ENCODE peak calls at places on chromosomes 1 and 21, in seven cellular contexts. B is nephron progenitor cell, D is type B pancreatic cell, Y is BJ, L is endothelial cell, R is AG09309, E is LNCaP clone FGC. W is an unnamed sample.

GRCh38 chr1:241637046-241637590 is 3.1 kb downstream of the CHML start:
- DNase-seq in E (no peak), R (no peak), L (no peak), B (no peak), D (no peak), Y (no peak), W (no peak)

GRCh38 chr1:170253180-170253579 is 107.4 kb downstream of the NTMT2 start:
- DNase-seq in E (no peak), B (no peak), D (no peak), L (no peak), R (no peak), Y (no peak), W (peak)

GRCh38 chr21:45253633-45254556 is 33.8 kb downstream of the POFUT2 start:
- DNase-seq in R (no peak), L (no peak), Y (no peak), D (peak), B (no peak), E (no peak), W (no peak)

GRCh38 chr1:29638281-29638680 is 402.0 kb downstream of the PTPRU start:
- DNase-seq in D (peak), L (no peak), Y (no peak), R (no peak), B (no peak), E (no peak), W (no peak)

GRCh38 chr1:198560093-198560638 is 19.7 kb upstream of the ATP6V1G3 start:
- DNase-seq in R (no peak), B (no peak), E (no peak), L (no peak), D (no peak), Y (no peak), W (no peak)

GRCh38 chr1:22491995-22492726 is 40.5 kb downstream of the ZBTB40 start:
- DNase-seq in E (no peak), D (no peak), B (no peak), R (no peak), Y (no peak), L (peak), W (no peak)

GRCh38 chr1:7117599-7118281 is 332.5 kb downstream of the CAMTA1 start:
- DNase-seq in E (no peak), B (peak), L (peak), Y (peak), R (peak), D (no peak), W (peak)

GRCh38 chr1:21217812-21218596 is 41.3 kb upstream of the EIF4G3 start:
- DNase-seq in L (peak), B (peak), D (peak), Y (no peak), E (no peak), R (no peak), W (no peak)

GRCh38 chr1:163202833-163203451 is at the start of gene RGS5:
- DNase-seq in L (peak), Y (no peak), E (no peak), D (no peak), B (peak), R (no peak), W (no peak)

GRCh38 chr1:100463809-100464424 is 74.0 kb upstream of the GPR88 start:
- DNase-seq in L (peak), B (peak), R (peak), E (no peak), D (no peak), Y (no peak), W (peak)

GRCh38 chr1:56132520-56132919 is 446.8 kb downstream of the PLPP3 start:
- DNase-seq in B (no peak), L (no peak), D (no peak), R (no peak), Y (no peak), E (no peak), W (no peak)

GRCh38 chr1:203858975-203859374 is 2.4 kb upstream of the SNRPE start:
- DNase-seq in E (no peak), B (no peak), R (no peak), L (no peak), Y (no peak), D (no peak), W (no peak)

GRCh38 chr1:18247151-18247550 is 139.6 kb downstream of the IGSF21 start:
- DNase-seq in Y (no peak), L (no peak), E (no peak), R (no peak), B (no peak), D (no peak), W (no peak)

GRCh38 chr1:21822349-21822748 is 10.3 kb downstream of the LDLRAD2 start:
- DNase-seq in E (no peak), B (peak), L (no peak), D (no peak), R (no peak), Y (no peak), W (no peak)

GRCh38 chr1:24102966-24103365 is 9.0 kb downstream of the MYOM3 start:
- DNase-seq in E (no peak), L (no peak), Y (no peak), D (no peak), B (no peak), R (no peak), W (no peak)

GRCh38 chr1:98920441-98921110 is 84.1 kb downstream of the PLPPR5 start:
- DNase-seq in D (no peak), Y (peak), R (peak), B (no peak), L (no peak), E (no peak), W (peak)

GRCh38 chr1:183567584-183567983 is 22.7 kb downstream of the NCF2 start:
- DNase-seq in B (no peak), Y (no peak), R (no peak), L (no peak), E (no peak), D (no peak), W (no peak)

GRCh38 chr1:184610872-184611614 is 143.6 kb downstream of the EDEM3 start:
- DNase-seq in L (no peak), D (no peak), B (no peak), R (no peak), E (no peak), Y (no peak), W (no peak)

GRCh38 chr21:25614441-25614840 is 7.2 kb upstream of the MRPL39 start:
- DNase-seq in L (no peak), B (no peak), R (no peak), E (no peak), Y (no peak), D (no peak), W (no peak)

GRCh38 chr1:116844775-116845174 is 64.9 kb upstream of the PTGFRN start:
- DNase-seq in B (no peak), R (no peak), D (no peak), L (no peak), E (no peak), Y (no peak), W (no peak)

GRCh38 chr1:4214826-4215225 is 314.8 kb upstream of the C1orf174 start:
- DNase-seq in E (no peak), D (no peak), Y (no peak), L (no peak), B (no peak), R (no peak), W (no peak)

GRCh38 chr1:88802404-88802803 is 89.0 kb downstream of the GTF2B start:
- DNase-seq in R (no peak), D (no peak), B (no peak), Y (no peak), E (no peak), L (no peak), W (no peak)

GRCh38 chr1:182601416-182601786 is 2.8 kb downstream of the RGS16 start:
- DNase-seq in Y (no peak), R (no peak), B (peak), E (peak), D (no peak), L (peak), W (peak)

GRCh38 chr1:83998599-83999315 is at the start of gene TTLL7:
- DNase-seq in D (peak), R (peak), Y (no peak), B (peak), E (no peak), L (peak), W (no peak)

GRCh38 chr21:31351438-31351837 is 7.4 kb upstream of the TIAM1 start:
- DNase-seq in Y (no peak), E (no peak), L (no peak), R (no peak), B (no peak), D (no peak), W (no peak)

GRCh38 chr1:8571200-8571984 is 246.0 kb downstream of the RERE start:
- DNase-seq in R (peak), L (peak), E (peak), Y (no peak), D (no peak), B (no peak), W (no peak)

GRCh38 chr1:207644852-207645631 is at the start of gene CR1L:
- DNase-seq in Y (no peak), L (peak), R (no peak), E (no peak), D (no peak), B (no peak), W (no peak)

GRCh38 chr1:167713330-167714081 is 8.3 kb upstream of the MPZL1 start:
- DNase-seq in R (no peak), L (peak), Y (no peak), D (no peak), E (no peak), B (peak), W (no peak)

GRCh38 chr1:231612393-231613089 is 14.0 kb upstream of the DISC1 start:
- DNase-seq in R (no peak), L (no peak), D (no peak), Y (no peak), B (no peak), E (no peak), W (no peak)

GRCh38 chr1:45945426-45945825 is 142.0 kb downstream of the MAST2 start:
- DNase-seq in R (no peak), Y (peak), D (no peak), B (no peak), L (no peak), E (no peak), W (no peak)

GRCh38 chr1:202665417-202665816 is 44.8 kb downstream of the SYT2 start:
- DNase-seq in D (no peak), R (no peak), L (no peak), B (no peak), E (no peak), Y (no peak), W (no peak)

GRCh38 chr1:59443355-59443754 is 146.5 kb downstream of the FGGY start:
- DNase-seq in Y (no peak), R (no peak), L (no peak), B (no peak), E (no peak), D (no peak), W (no peak)

GRCh38 chr1:101050869-101051268 is 25.3 kb upstream of the DPH5 start:
- DNase-seq in B (no peak), E (no peak), L (no peak), Y (no peak), D (no peak), R (no peak), W (no peak)

GRCh38 chr1:31336687-31337467 is 36.0 kb downstream of the FABP3 start:
- DNase-seq in Y (no peak), R (no peak), D (no peak), E (no peak), L (no peak), B (no peak), W (no peak)

DNA sequence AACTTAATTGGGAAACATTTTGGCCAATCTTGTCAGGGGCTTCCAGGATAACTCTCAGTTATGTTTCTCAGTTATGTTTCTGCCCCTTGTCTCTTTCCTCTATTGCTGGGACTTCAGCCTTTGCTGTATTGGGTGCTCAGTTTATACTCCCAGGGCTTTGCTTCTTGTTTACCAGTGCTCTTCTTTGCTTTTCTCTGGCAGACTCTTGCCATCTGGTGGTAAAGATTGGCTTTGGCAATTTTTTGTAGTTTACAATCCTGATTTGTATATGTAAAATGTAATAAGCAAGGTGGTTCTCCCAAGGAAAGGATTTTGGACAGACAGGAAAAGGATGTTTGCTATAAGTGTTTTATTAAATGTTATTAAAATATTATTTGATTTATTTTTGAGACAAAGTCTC is 37.9 kb downstream of the FABP3 start:
- DNase-seq in L (no peak), D (no peak), E (peak), Y (peak), B (no peak), R (peak), W (peak)
- TF ChIP-seq CTCF in L (peak), D (peak), E (peak), Y (peak), B (peak), R (peak), W (peak)

DNA sequence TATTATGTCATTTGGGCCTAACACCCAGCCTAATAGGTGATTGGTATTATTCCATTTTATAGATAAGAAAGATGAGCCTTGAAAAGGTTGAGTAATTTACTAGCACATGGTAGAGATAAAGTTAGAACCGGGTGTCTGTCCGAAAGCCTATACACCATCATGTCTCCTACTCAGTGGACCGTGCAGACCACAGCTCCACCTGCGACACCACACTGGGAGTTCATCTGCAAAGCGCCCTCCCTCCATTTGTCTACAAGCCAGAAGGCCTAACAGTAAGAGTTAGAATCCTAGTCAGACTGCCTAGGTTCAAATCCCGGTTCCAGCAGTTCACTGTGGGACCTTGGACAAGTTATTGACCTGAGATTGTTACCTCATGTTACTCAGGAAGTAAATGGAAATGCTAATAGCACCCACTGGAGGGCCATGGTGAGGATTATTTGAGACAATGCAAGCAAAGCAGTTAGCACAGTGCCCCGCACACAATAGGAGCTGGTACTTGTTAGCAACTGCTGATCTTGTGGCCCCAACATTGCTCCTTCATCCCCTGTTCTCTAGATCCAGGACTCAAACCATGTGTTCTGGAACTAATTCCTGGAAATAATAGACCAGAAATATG is 20.5 kb downstream of the ARMH1 start:
- DNase-seq in L (no peak), D (no peak), B (no peak), Y (no peak), R (no peak), E (no peak), W (no peak)
- TF ChIP-seq CTCF in L (no peak), D (no peak), B (no peak), Y (no peak), R (no peak), E (no peak), W (no peak)

GRCh38 chr1:58250587-58250948 is 296.0 kb downstream of the OMA1 start:
- DNase-seq in D (no peak), E (no peak), R (no peak), L (no peak), Y (no peak), B (no peak), W (no peak)
- TF ChIP-seq CTCF in D (no peak), E (no peak), R (no peak), L (no peak), Y (no peak), B (no peak), W (no peak)

GRCh38 chr1:234125283-234125682 is 220.8 kb downstream of the SLC35F3 start:
- DNase-seq in E (no peak), D (no peak), L (peak), R (no peak), Y (no peak), B (peak), W (no peak)
- TF ChIP-seq CTCF in E (peak), D (peak), L (peak), R (peak), Y (peak), B (peak), W (peak)

GRCh38 chr1:17043676-17044075 is 10.2 kb downstream of the SDHB start:
- DNase-seq in L (no peak), Y (no peak), D (no peak), B (no peak), R (no peak), E (no peak), W (no peak)

GRCh38 chr1:17047924-17048323 is 5.9 kb downstream of the SDHB start:
- DNase-seq in Y (no peak), L (no peak), B (no peak), E (no peak), D (no peak), R (no peak), W (no peak)

GRCh38 chr1:17045623-17046022 is 8.2 kb downstream of the SDHB start:
- DNase-seq in D (no peak), L (no peak), B (no peak), R (no peak), E (no peak), Y (no peak), W (no peak)

GRCh38 chr1:17045140-17045539 is 8.7 kb downstream of the SDHB start:
- DNase-seq in E (no peak), B (no peak), R (no peak), Y (no peak), L (no peak), D (no peak), W (no peak)

DNA sequence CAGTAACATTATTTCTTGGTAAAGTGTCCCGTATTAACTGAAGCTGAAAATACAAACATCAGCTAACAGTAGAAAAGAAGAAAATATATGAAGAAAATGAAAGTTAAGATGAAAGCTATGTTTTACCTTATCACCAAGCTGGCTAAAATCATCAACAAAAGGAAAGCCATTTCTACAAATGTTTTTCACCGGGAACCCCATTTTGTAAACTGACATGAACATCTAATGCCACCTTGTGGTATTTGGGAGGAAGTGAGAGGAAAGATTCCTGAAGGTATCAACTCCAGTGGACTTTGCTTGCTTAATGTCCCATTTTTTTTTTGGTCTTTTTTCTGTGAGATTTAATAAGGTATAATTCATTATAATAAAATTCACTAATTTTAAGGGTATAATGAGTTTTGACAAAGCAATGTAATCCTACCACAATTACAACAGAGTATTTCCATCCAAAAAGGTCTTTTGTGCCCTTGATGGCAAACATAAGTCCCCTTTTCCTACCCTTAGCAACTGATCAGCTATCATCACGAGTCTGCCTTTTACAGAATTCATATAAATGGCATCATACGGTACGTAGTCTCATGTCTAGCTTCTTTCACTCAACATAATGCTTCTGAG is 7.7 kb downstream of the SDHB start:
- DNase-seq in B (no peak), E (no peak), L (no peak), R (no peak), D (no peak), Y (peak), W (peak)
- TF ChIP-seq CTCF in B (peak), E (peak), L (peak), R (peak), D (peak), Y (peak), W (peak)

W was measured in HFF-Myc.